ENCODE peak calls at places on chromosomes 6 and 20, in six cellular contexts. F is GM03348, S is astrocyte, T is NT2/D1, G is upper lobe of right lung, V is globus pallidus. I is an unnamed sample.

GRCh38 chr6:128463942-128464341 is 56.5 kb downstream of the PTPRK start:
- DNase-seq in G (no peak), S (peak), V (no peak), T (no peak), F (peak), I (no peak)

GRCh38 chr6:30196376-30196775 is 16.8 kb downstream of the TRIM26 start:
- DNase-seq in G (no peak), S (no peak), V (no peak), F (no peak), T (no peak), I (no peak)

GRCh38 chr6:11381801-11382513 is 149.5 kb upstream of the NEDD9 start:
- DNase-seq in T (no peak), G (peak), F (no peak), V (no peak), S (no peak), I (peak)

GRCh38 chr6:30317913-30318589 is 8.7 kb upstream of the TRIM39 start:
- DNase-seq in G (no peak), F (no peak), V (no peak), S (no peak), T (no peak), I (no peak)

GRCh38 chr6:148548065-148548748 is 198.6 kb upstream of the UST start:
- DNase-seq in V (peak), G (no peak), S (no peak), F (peak), T (no peak), I (no peak)

GRCh38 chr20:35626386-35627001 is 10.9 kb downstream of the SPAG4 start:
- DNase-seq in F (no peak), V (no peak), T (no peak), G (no peak), S (no peak), I (no peak)

GRCh38 chr20:32037929-32038328 is 14.1 kb upstream of the HCK start:
- DNase-seq in S (peak), V (no peak), F (no peak), T (no peak), G (no peak), I (no peak)

GRCh38 chr6:117482240-117483003 is at the start of gene DCBLD1:
- DNase-seq in F (peak), S (peak), G (peak), V (peak), T (peak), I (peak)

GRCh38 chr20:46375771-46376170 is 30.6 kb downstream of the ELMO2 start:
- DNase-seq in V (no peak), S (peak), F (peak), G (no peak), T (no peak), I (no peak)

GRCh38 chr20:8722277-8722928 is 346.5 kb upstream of the PLCB4 start:
- DNase-seq in G (no peak), S (peak), V (peak), F (peak), T (peak), I (no peak)

GRCh38 chr6:149918151-149918905 is 4.6 kb downstream of the RAET1G start:
- DNase-seq in S (no peak), G (peak), T (no peak), V (no peak), F (no peak), I (no peak)

GRCh38 chr6:56093776-56094175 is 153.6 kb downstream of the COL21A1 start:
- DNase-seq in T (no peak), V (no peak), G (no peak), S (no peak), F (no peak), I (no peak)

GRCh38 chr6:74585779-74586178 is 620.1 kb downstream of the COL12A1 start:
- DNase-seq in G (no peak), T (no peak), F (no peak), S (no peak), V (no peak), I (no peak)

GRCh38 chr6:40957616-40958492 is 81.2 kb downstream of the UNC5CL start:
- DNase-seq in T (no peak), G (no peak), F (peak), S (peak), V (no peak), I (no peak)

GRCh38 chr20:57093766-57094165 is 172.7 kb downstream of the BMP7 start:
- DNase-seq in T (no peak), V (no peak), G (no peak), F (no peak), S (no peak), I (no peak)

GRCh38 chr6:168118935-168119334 is 39.9 kb upstream of the FRMD1 start:
- DNase-seq in S (no peak), F (no peak), V (no peak), T (no peak), G (no peak), I (no peak)

GRCh38 chr20:60800185-60800584 is 451.9 kb upstream of the CDH4 start:
- DNase-seq in S (no peak), T (no peak), V (no peak), G (no peak), F (no peak), I (no peak)

GRCh38 chr6:120913519-120913918 is 420.8 kb downstream of the TBC1D32 start:
- DNase-seq in G (no peak), F (no peak), V (no peak), S (no peak), T (no peak), I (no peak)

GRCh38 chr20:59149678-59150504 is 13.7 kb upstream of the ZNF831 start:
- DNase-seq in S (no peak), G (no peak), T (no peak), V (no peak), F (no peak), I (peak)

GRCh38 chr6:165661416-165662001 is 1.5 kb downstream of the PDE10A start:
- DNase-seq in G (no peak), F (peak), S (no peak), V (no peak), T (no peak), I (no peak)

GRCh38 chr20:59413326-59413865 is 113.0 kb downstream of the EDN3 start:
- DNase-seq in G (no peak), V (no peak), T (no peak), F (no peak), S (no peak), I (no peak)

GRCh38 chr6:118791499-118791898 is 102.5 kb upstream of the ASF1A start:
- DNase-seq in T (no peak), F (no peak), S (no peak), V (no peak), G (no peak), I (no peak)

GRCh38 chr6:124679392-124679791 is 282.8 kb upstream of the RNF217 start:
- DNase-seq in T (no peak), V (no peak), G (no peak), S (peak), F (no peak), I (no peak)

GRCh38 chr6:56026461-56027180 is 151.2 kb upstream of the BMP5 start:
- DNase-seq in T (no peak), F (no peak), S (no peak), V (no peak), G (no peak), I (no peak)

GRCh38 chr6:88982720-88983119 is 19.3 kb upstream of the RNGTT start:
- DNase-seq in V (peak), F (peak), T (no peak), S (peak), G (no peak), I (no peak)

GRCh38 chr6:11043961-11044711 is at the start of gene ELOVL2:
- DNase-seq in V (no peak), G (peak), T (no peak), F (peak), S (peak), I (no peak)

GRCh38 chr20:41960166-41960565 is 342.0 kb upstream of the CHD6 start:
- DNase-seq in T (no peak), S (no peak), G (no peak), F (no peak), V (no peak), I (no peak)

GRCh38 chr6:104414723-104415122 is 445.0 kb downstream of the HACE1 start:
- DNase-seq in S (no peak), G (no peak), V (no peak), F (no peak), T (no peak), I (no peak)

GRCh38 chr20:57678340-57678739 is 31.5 kb downstream of the PMEPA1 start:
- DNase-seq in F (no peak), S (no peak), T (no peak), G (no peak), V (peak), I (no peak)

GRCh38 chr6:144268821-144269220 is 16.3 kb upstream of the UTRN start:
- DNase-seq in V (no peak), G (no peak), S (no peak), T (no peak), F (no peak), I (no peak)

GRCh38 chr6:122284848-122285247 is 114.6 kb upstream of the HSF2 start:
- DNase-seq in V (no peak), G (no peak), F (no peak), T (no peak), S (no peak), I (no peak)

GRCh38 chr6:108944707-108945685 is 96.8 kb downstream of the ARMC2 start:
- DNase-seq in S (peak), V (peak), T (no peak), G (no peak), F (peak), I (no peak)

GRCh38 chr6:71138416-71138815 is 150.2 kb upstream of the OGFRL1 start:
- DNase-seq in V (no peak), T (no peak), G (no peak), S (no peak), F (no peak), I (no peak)

GRCh38 chr20:3163099-3164042 is 3.7 kb upstream of the FASTKD5 start:
- DNase-seq in V (no peak), G (peak), S (no peak), F (no peak), T (no peak), I (no peak)

GRCh38 chr6:135451617-135452190 is 45.8 kb downstream of the AHI1 start:
- DNase-seq in F (peak), G (no peak), S (peak), V (peak), T (peak), I (no peak)

GRCh38 chr6:7721654-7722053 is 4.2 kb upstream of the BMP6 start:
- DNase-seq in G (no peak), T (no peak), V (peak), S (no peak), F (peak), I (no peak)

GRCh38 chr20:33570743-33571142 is 80.8 kb downstream of the CBFA2T2 start:
- DNase-seq in V (no peak), T (no peak), S (no peak), G (no peak), F (no peak), I (no peak)

GRCh38 chr20:63223121-63223825 is 7.3 kb upstream of the YTHDF1 start:
- DNase-seq in F (peak), G (no peak), T (no peak), S (no peak), V (no peak), I (peak)

GRCh38 chr6:137316626-137317025 is 97.4 kb upstream of the IFNGR1 start:
- DNase-seq in F (peak), V (no peak), T (no peak), S (no peak), G (no peak), I (no peak)